ENCODE peak calls at places on chromosomes 5 and 9, in four cellular contexts. I is left lung, L is PC-3, Q is heart right ventricle. X is an unnamed sample.

GRCh38 chr5:10265245-10266109 is 15.4 kb downstream of the CCT5 start:
- DNase-seq in I (no peak), L (no peak), Q (no peak), X (no peak)

GRCh38 chr5:143124593-143124992 is 278.9 kb downstream of the NR3C1 start:
- DNase-seq in I (no peak), L (no peak), Q (no peak), X (no peak)

GRCh38 chr9:115164511-115164974 is 46.6 kb upstream of the TNC start:
- DNase-seq in I (peak; percentile 41), L (peak; percentile 93), Q (no peak), X (no peak)

GRCh38 chr9:17081351-17081750 is 53.5 kb upstream of the CNTLN start:
- DNase-seq in I (no peak), L (no peak), Q (no peak), X (no peak)

GRCh38 chr5:28766565-28767158 is 1728.3 kb upstream of the CDH9 start:
- DNase-seq in I (no peak), L (peak; percentile 73), Q (no peak), X (no peak)

GRCh38 chr9:80175286-80175906 is 603.6 kb downstream of the TLE4 start:
- DNase-seq in I (no peak), L (peak; percentile 63), Q (no peak), X (no peak)

GRCh38 chr5:1239514-1240251 is 14.5 kb downstream of the SLC6A18 start:
- DNase-seq in I (no peak), L (no peak), Q (no peak), X (no peak)

GRCh38 chr9:114431003-114431402 is 43.2 kb upstream of the AKNA start:
- DNase-seq in I (no peak), L (no peak), Q (no peak), X (no peak)

GRCh38 chr5:15346738-15347137 is 153.2 kb upstream of the FBXL7 start:
- DNase-seq in I (no peak), L (no peak), Q (no peak), X (no peak)

GRCh38 chr5:133912951-133913350 is 55.5 kb downstream of the C5orf15 start:
- DNase-seq in I (no peak), L (no peak), Q (no peak), X (no peak)

GRCh38 chr9:15606667-15607472 is 54.0 kb downstream of the CCDC171 start:
- DNase-seq in I (no peak), L (peak; percentile 72), Q (peak; percentile 5), X (no peak)

GRCh38 chr9:7403839-7404238 is 395.7 kb downstream of the DMAC1 start:
- DNase-seq in I (no peak), L (no peak), Q (no peak), X (no peak)

GRCh38 chr9:126303488-126303887 is 23.1 kb upstream of the MVB12B start:
- DNase-seq in I (no peak), L (no peak), Q (no peak), X (no peak)

GRCh38 chr9:132498811-132499210 is 83.6 kb upstream of the BARHL1 start:
- DNase-seq in I (no peak), L (no peak), Q (no peak), X (no peak)

GRCh38 chr5:149873896-149874295 is 70.7 kb downstream of the PDE6A start:
- DNase-seq in I (no peak), L (no peak), Q (no peak), X (no peak)

GRCh38 chr9:8188720-8189407 is 389.3 kb upstream of the DMAC1 start:
- DNase-seq in I (no peak), L (no peak), Q (no peak), X (no peak)

GRCh38 chr5:74838262-74838661 is 27.9 kb downstream of the FAM169A start:
- DNase-seq in I (no peak), L (no peak), Q (no peak), X (no peak)

GRCh38 chr5:36901856-36902255 is 25.3 kb downstream of the NIPBL start:
- DNase-seq in I (no peak), L (no peak), Q (no peak), X (no peak)

GRCh38 chr5:36908544-36909260 is 32.1 kb downstream of the NIPBL start:
- DNase-seq in I (no peak), L (no peak), Q (no peak), X (no peak)

GRCh38 chr5:36900279-36900678 is 23.7 kb downstream of the NIPBL start:
- DNase-seq in I (no peak), L (peak; percentile 23), Q (no peak), X (no peak)

GRCh38 chr5:36902353-36902752 is 25.8 kb downstream of the NIPBL start:
- DNase-seq in I (no peak), L (no peak), Q (no peak), X (no peak)

GRCh38 chr5:36904677-36905076 is 28.1 kb downstream of the NIPBL start:
- DNase-seq in I (no peak), L (no peak), Q (no peak), X (no peak)
- H3K9me3 ChIP-seq in I (no peaks in the 10 kb centered on the region), L (no peaks in the 10 kb centered on the region), Q (peaks cover 14% of the 10 kb centered on the region), X (no peaks in the 10 kb centered on the region)

GRCh38 chr5:68270576-68270975 is 55.0 kb downstream of the PIK3R1 start:
- DNase-seq in I (no peak), L (no peak), Q (no peak), X (no peak)

GRCh38 chr5:68266457-68266856 is 50.9 kb downstream of the PIK3R1 start:
- DNase-seq in I (no peak), L (no peak), Q (no peak), X (no peak)

GRCh38 chr5:68267044-68267443 is 51.5 kb downstream of the PIK3R1 start:
- DNase-seq in I (no peak), L (no peak), Q (no peak), X (no peak)

GRCh38 chr5:68269820-68270219 is 54.3 kb downstream of the PIK3R1 start:
- DNase-seq in I (no peak), L (no peak), Q (no peak), X (no peak)

GRCh38 chr5:68268363-68269130 is 53.0 kb downstream of the PIK3R1 start:
- DNase-seq in I (no peak), L (no peak), Q (no peak), X (no peak)
- H3K9me3 ChIP-seq in I (no peaks in the 10 kb centered on the region), L (no peaks in the 10 kb centered on the region), Q (no peaks in the 10 kb centered on the region), X (no peaks in the 10 kb centered on the region)

GRCh38 chr9:101408374-101409078 is 9.9 kb downstream of the ZNF189 start:
- DNase-seq in I (no peak), L (no peak), Q (no peak), X (no peak)

GRCh38 chr9:101414839-101415238 is 16.2 kb downstream of the ZNF189 start:
- DNase-seq in I (no peak), L (no peak), Q (no peak), X (no peak)

GRCh38 chr9:101403886-101404285 is 5.2 kb downstream of the ZNF189 start:
- DNase-seq in I (no peak), L (no peak), Q (no peak), X (no peak)

DNA sequence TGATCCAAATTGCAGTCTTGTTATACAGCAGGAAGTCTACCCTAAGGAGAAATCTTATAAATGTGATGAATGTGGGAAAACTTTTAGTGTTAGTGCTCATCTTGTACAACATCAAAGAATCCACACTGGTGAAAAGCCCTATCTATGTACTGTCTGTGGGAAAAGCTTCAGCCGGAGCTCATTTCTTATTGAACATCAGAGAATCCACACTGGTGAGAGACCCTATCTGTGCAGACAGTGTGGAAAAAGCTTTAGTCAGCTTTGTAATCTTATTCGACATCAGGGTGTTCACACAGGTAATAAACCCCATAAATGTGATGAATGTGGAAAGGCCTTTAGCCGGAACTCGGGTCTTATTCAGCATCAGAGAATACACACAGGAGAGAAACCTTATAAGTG is 10.4 kb downstream of the ZNF189 start:
- DNase-seq in I (no peak), L (no peak), Q (no peak), X (no peak)
- H3K9me3 ChIP-seq in I (peaks cover 27% of the 10 kb centered on the region), L (peaks cover 22% of the 10 kb centered on the region), Q (peaks cover 95% of the 10 kb centered on the region), X (peaks cover 41% of the 10 kb centered on the region)

GRCh38 chr9:40925149-40925548 is 203.3 kb downstream of the FOXD4L6 start:
- DNase-seq in I (no peak), L (no peak), Q (no peak), X (no peak)

GRCh38 chr9:40928803-40929487 is 199.5 kb downstream of the FOXD4L6 start:
- DNase-seq in I (no peak), L (no peak), Q (no peak), X (no peak)

GRCh38 chr9:40926404-40927259 is 201.8 kb downstream of the FOXD4L6 start:
- DNase-seq in I (no peak), L (no peak), Q (no peak), X (no peak)

GRCh38 chr9:40927260-40927631 is 201.2 kb downstream of the FOXD4L6 start:
- DNase-seq in I (no peak), L (no peak), Q (no peak), X (no peak)

GRCh38 chr9:40927851-40928802 is 200.4 kb downstream of the FOXD4L6 start:
- DNase-seq in I (no peak), L (no peak), Q (no peak), X (no peak)
- H3K9me3 ChIP-seq in I (no peaks in the 10 kb centered on the region), L (no peaks in the 10 kb centered on the region), Q (peaks cover 61% of the 10 kb centered on the region), X (peaks cover 14% of the 10 kb centered on the region)

GRCh38 chr5:179110528-179110927 is 50.4 kb downstream of the ZNF354C start:
- DNase-seq in I (no peak), L (no peak), Q (no peak), X (no peak)

GRCh38 chr5:179113143-179113530 is 53.0 kb downstream of the ZNF354C start:
- DNase-seq in I (no peak), L (no peak), Q (no peak), X (peak; percentile 23)

GRCh38 chr5:179113945-179114641 is 53.9 kb downstream of the ZNF354C start:
- DNase-seq in I (no peak), L (no peak), Q (no peak), X (peak; percentile 34)

GRCh38 chr5:179111267-179112207 is 51.4 kb downstream of the ZNF354C start:
- DNase-seq in I (no peak), L (no peak), Q (no peak), X (no peak)

DNA sequence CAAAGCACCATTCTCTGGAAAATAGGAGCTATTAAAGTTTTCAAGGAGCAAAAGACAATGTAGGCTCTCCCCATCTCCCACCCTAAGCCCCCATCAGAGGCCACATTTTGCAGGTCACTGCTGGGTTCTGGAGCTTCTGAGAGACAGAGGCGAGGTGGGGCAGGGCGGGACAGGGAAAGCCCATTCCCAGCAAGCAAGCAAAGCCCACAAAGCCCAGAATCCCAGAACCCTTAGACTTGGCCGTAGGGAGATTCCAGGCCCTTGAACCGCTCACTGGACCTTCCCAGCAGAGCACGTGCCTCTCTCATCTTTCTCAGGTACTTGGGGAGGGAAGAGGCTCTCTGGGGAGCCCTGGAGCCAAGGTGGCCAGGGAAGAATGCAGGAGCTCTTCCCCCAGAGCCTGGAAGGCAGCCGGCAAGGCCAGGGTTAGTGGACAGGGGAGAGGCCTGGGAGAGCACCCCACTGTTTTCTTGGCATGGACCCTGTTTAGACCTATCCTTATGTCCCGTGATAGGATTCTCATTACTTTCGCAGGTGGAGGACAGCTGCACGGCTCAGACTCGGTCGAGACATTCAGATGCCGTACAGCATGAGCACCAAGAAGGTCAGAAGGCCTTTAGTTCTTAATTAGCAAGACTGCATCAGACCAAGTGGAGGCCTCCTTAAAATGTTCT is 52.4 kb downstream of the ZNF354C start:
- DNase-seq in I (no peak), L (no peak), Q (no peak), X (no peak)
- H3K9me3 ChIP-seq in I (no peaks in the 10 kb centered on the region), L (no peaks in the 10 kb centered on the region), Q (peaks cover 45% of the 10 kb centered on the region), X (peaks cover 23% of the 10 kb centered on the region)

GRCh38 chr9:84153885-84154284 is 173.3 kb downstream of the RMI1 start:
- DNase-seq in I (no peak), L (peak; percentile 50), Q (no peak), X (no peak)

GRCh38 chr9:84152204-84152603 is 171.6 kb downstream of the RMI1 start:
- DNase-seq in I (no peak), L (no peak), Q (no peak), X (no peak)

GRCh38 chr9:84151236-84151635 is 170.6 kb downstream of the RMI1 start:
- DNase-seq in I (no peak), L (no peak), Q (no peak), X (no peak)

GRCh38 chr9:84154320-84154719 is 173.7 kb downstream of the RMI1 start:
- DNase-seq in I (no peak), L (no peak), Q (no peak), X (no peak)
- H3K9me3 ChIP-seq in I (no peaks in the 10 kb centered on the region), L (no peaks in the 10 kb centered on the region), Q (no peaks in the 10 kb centered on the region), X (no peaks in the 10 kb centered on the region)

X was measured in RWPE2.